ENCODE peak calls at places on chromosome 19, in eight cellular contexts. One of them, this sample, is unnamed.

GRCh38 chr19:34731964-34732363 is 2.1 kb upstream of the ZNF181 start:
- DNase-seq in HCT116: no peak
- DNase-seq in SK-N-SH: no peak
- DNase-seq in PC-9: no peak
- DNase-seq in OCI-LY7: no peak
- DNase-seq in GM23338: no peak
- DNase-seq in PC-3: no peak
- DNase-seq in MM.1S: no peak
- DNase-seq in this sample: no peak

GRCh38 chr19:44692379-44692721 is 6.6 kb upstream of the CEACAM16 start:
- DNase-seq in HCT116: no peak
- DNase-seq in SK-N-SH: no peak
- DNase-seq in GM23338: no peak
- DNase-seq in PC-3: no peak
- DNase-seq in MM.1S: no peak
- DNase-seq in OCI-LY7: no peak
- DNase-seq in PC-9: no peak
- DNase-seq in this sample: no peak

GRCh38 chr19:52993342-52994178 is 20.2 kb upstream of the ERVV-1 start:
- DNase-seq in GM23338: peak; percentile 92
- DNase-seq in PC-9: peak; percentile 91
- DNase-seq in SK-N-SH: peak; percentile 94
- DNase-seq in PC-3: peak; percentile 79
- DNase-seq in OCI-LY7: peak; percentile 84
- DNase-seq in MM.1S: no peak
- DNase-seq in HCT116: peak; percentile 32
- DNase-seq in this sample: peak; percentile 91

GRCh38 chr19:18194554-18195238 is 1.7 kb downstream of the MPV17L2 start:
- DNase-seq in HCT116: no peak
- DNase-seq in PC-3: peak; percentile 33
- DNase-seq in OCI-LY7: peak; percentile 66
- DNase-seq in PC-9: no peak
- DNase-seq in GM23338: peak; percentile 71
- DNase-seq in SK-N-SH: peak; percentile 88
- DNase-seq in MM.1S: no peak
- DNase-seq in this sample: no peak

GRCh38 chr19:13033819-13034611 is 38.7 kb downstream of the NFIX start:
- DNase-seq in MM.1S: peak; percentile 46
- DNase-seq in GM23338: peak; percentile 87
- DNase-seq in PC-9: peak; percentile 69
- DNase-seq in HCT116: peak; percentile 39
- DNase-seq in PC-3: peak; percentile 79
- DNase-seq in SK-N-SH: peak; percentile 77
- DNase-seq in OCI-LY7: peak; percentile 54
- DNase-seq in this sample: peak; percentile 60

GRCh38 chr19:7417671-7418324 is 69.1 kb downstream of the ARHGEF18 start:
- DNase-seq in PC-9: peak; percentile 40
- DNase-seq in OCI-LY7: no peak
- DNase-seq in HCT116: no peak
- DNase-seq in MM.1S: no peak
- DNase-seq in SK-N-SH: no peak
- DNase-seq in PC-3: no peak
- DNase-seq in GM23338: peak; percentile 11
- DNase-seq in this sample: peak; percentile 34

GRCh38 chr19:11324079-11324661 is 15.3 kb downstream of the RAB3D start:
- DNase-seq in PC-9: peak; percentile 83
- DNase-seq in HCT116: no peak
- DNase-seq in OCI-LY7: peak; percentile 31
- DNase-seq in GM23338: no peak
- DNase-seq in SK-N-SH: peak; percentile 91
- DNase-seq in PC-3: peak; percentile 57
- DNase-seq in MM.1S: no peak
- DNase-seq in this sample: peak; percentile 81

GRCh38 chr19:56053596-56053995 is 67.0 kb downstream of the NLRP5 start:
- DNase-seq in MM.1S: no peak
- DNase-seq in GM23338: no peak
- DNase-seq in OCI-LY7: no peak
- DNase-seq in PC-9: no peak
- DNase-seq in PC-3: no peak
- DNase-seq in HCT116: no peak
- DNase-seq in SK-N-SH: no peak
- DNase-seq in this sample: no peak

GRCh38 chr19:16290692-16291091 is 33.9 kb upstream of the KLF2 start:
- DNase-seq in MM.1S: no peak
- DNase-seq in SK-N-SH: no peak
- DNase-seq in GM23338: no peak
- DNase-seq in PC-9: no peak
- DNase-seq in OCI-LY7: no peak
- DNase-seq in PC-3: no peak
- DNase-seq in HCT116: no peak
- DNase-seq in this sample: no peak

GRCh38 chr19:30076751-30077670 is 135.0 kb downstream of the URI1 start:
- DNase-seq in HCT116: no peak
- DNase-seq in SK-N-SH: peak; percentile 26
- DNase-seq in MM.1S: no peak
- DNase-seq in OCI-LY7: no peak
- DNase-seq in PC-3: no peak
- DNase-seq in PC-9: no peak
- DNase-seq in GM23338: no peak
- DNase-seq in this sample: no peak

GRCh38 chr19:40240332-40240731 is 13.8 kb upstream of the CCNP start:
- DNase-seq in MM.1S: no peak
- DNase-seq in OCI-LY7: no peak
- DNase-seq in HCT116: no peak
- DNase-seq in SK-N-SH: no peak
- DNase-seq in PC-9: no peak
- DNase-seq in PC-3: no peak
- DNase-seq in GM23338: no peak
- DNase-seq in this sample: no peak

GRCh38 chr19:32349724-32350475 is 4.5 kb downstream of the ZNF507 start:
- DNase-seq in HCT116: no peak
- DNase-seq in SK-N-SH: no peak
- DNase-seq in GM23338: no peak
- DNase-seq in PC-9: no peak
- DNase-seq in MM.1S: no peak
- DNase-seq in OCI-LY7: no peak
- DNase-seq in PC-3: peak; percentile 45
- DNase-seq in this sample: no peak

GRCh38 chr19:33647146-33647545 is 25.4 kb downstream of the CHST8 start:
- DNase-seq in GM23338: no peak
- DNase-seq in PC-9: no peak
- DNase-seq in SK-N-SH: no peak
- DNase-seq in OCI-LY7: no peak
- DNase-seq in MM.1S: no peak
- DNase-seq in PC-3: no peak
- DNase-seq in HCT116: no peak
- DNase-seq in this sample: no peak

GRCh38 chr19:29489182-29489951 is 36.4 kb upstream of the VSTM2B start:
- DNase-seq in PC-3: no peak
- DNase-seq in SK-N-SH: no peak
- DNase-seq in MM.1S: no peak
- DNase-seq in GM23338: no peak
- DNase-seq in HCT116: no peak
- DNase-seq in PC-9: no peak
- DNase-seq in OCI-LY7: no peak
- DNase-seq in this sample: no peak

GRCh38 chr19:504634-505033 is 2.7 kb upstream of the TPGS1 start:
- DNase-seq in GM23338: no peak
- DNase-seq in SK-N-SH: no peak
- DNase-seq in PC-3: no peak
- DNase-seq in MM.1S: no peak
- DNase-seq in HCT116: no peak
- DNase-seq in PC-9: no peak
- DNase-seq in OCI-LY7: no peak
- DNase-seq in this sample: peak; percentile 3
- H3K9me2 ChIP-seq in GM23338: no peaks in the 10 kb centered on the region
- H3K9me2 ChIP-seq in SK-N-SH: no peaks in the 10 kb centered on the region
- H3K9me2 ChIP-seq in PC-3: no peaks in the 10 kb centered on the region
- H3K9me2 ChIP-seq in MM.1S: no peaks in the 10 kb centered on the region
- H3K9me2 ChIP-seq in HCT116: no peaks in the 10 kb centered on the region
- H3K9me2 ChIP-seq in PC-9: no peaks in the 10 kb centered on the region
- H3K9me2 ChIP-seq in OCI-LY7: no peaks in the 10 kb centered on the region
- H3K9me2 ChIP-seq in this sample: no peaks in the 10 kb centered on the region

DNA sequence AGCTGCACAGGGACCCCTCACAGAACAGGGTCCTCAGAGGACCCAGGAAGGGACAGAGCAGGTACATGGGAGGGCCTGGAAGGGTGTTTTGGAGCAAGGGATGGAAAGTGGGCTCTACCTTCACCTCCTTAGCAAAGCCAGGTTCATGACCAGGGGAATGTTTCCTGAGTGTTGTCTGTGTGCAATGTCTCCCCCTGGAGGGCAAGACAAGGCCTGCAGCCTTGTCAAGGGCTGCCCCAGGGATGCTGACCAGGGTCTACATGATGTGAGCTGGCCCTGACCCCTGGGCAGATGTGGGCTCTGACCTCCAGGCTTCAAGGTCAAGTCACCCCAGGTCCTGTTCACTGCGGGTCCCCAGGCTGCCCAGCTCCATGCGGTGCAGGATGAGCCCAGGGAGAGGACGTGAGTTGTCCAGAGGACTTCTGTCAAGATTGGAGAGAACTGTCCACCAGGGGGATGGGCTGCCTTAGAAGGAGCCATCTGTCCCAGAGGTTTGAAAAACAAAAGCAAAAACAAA is 1.0 kb upstream of the CEACAM1 start:
- DNase-seq in OCI-LY7: peak; percentile 84
- DNase-seq in GM23338: peak; percentile 69
- DNase-seq in HCT116: peak; percentile 31
- DNase-seq in PC-9: peak; percentile 55
- DNase-seq in MM.1S: peak; percentile 38
- DNase-seq in PC-3: peak; percentile 71
- DNase-seq in SK-N-SH: peak; percentile 77
- DNase-seq in this sample: peak; percentile 78
- TF ChIP-seq CTCF in OCI-LY7: peak; percentile 94
- TF ChIP-seq CTCF in GM23338: peak; percentile 93
- TF ChIP-seq CTCF in HCT116: peak; percentile 91
- TF ChIP-seq CTCF in PC-9: peak; percentile 91
- TF ChIP-seq CTCF in MM.1S: peak; percentile 96
- TF ChIP-seq CTCF in PC-3: peak; percentile 84
- TF ChIP-seq CTCF in SK-N-SH: peak; percentile 86
- TF ChIP-seq CTCF in this sample: peak; percentile 82

GRCh38 chr19:19303411-19303810 is 16.9 kb downstream of the SUGP1 start:
- DNase-seq in PC-3: no peak
- DNase-seq in PC-9: no peak
- DNase-seq in OCI-LY7: no peak
- DNase-seq in MM.1S: no peak
- DNase-seq in GM23338: no peak
- DNase-seq in HCT116: no peak
- DNase-seq in SK-N-SH: no peak
- DNase-seq in this sample: no peak
- H3K9me2 ChIP-seq in PC-3: no peaks in the 10 kb centered on the region
- H3K9me2 ChIP-seq in PC-9: no peaks in the 10 kb centered on the region
- H3K9me2 ChIP-seq in OCI-LY7: no peaks in the 10 kb centered on the region
- H3K9me2 ChIP-seq in MM.1S: no peaks in the 10 kb centered on the region
- H3K9me2 ChIP-seq in GM23338: no peaks in the 10 kb centered on the region
- H3K9me2 ChIP-seq in HCT116: no peaks in the 10 kb centered on the region
- H3K9me2 ChIP-seq in SK-N-SH: no peaks in the 10 kb centered on the region
- H3K9me2 ChIP-seq in this sample: no peaks in the 10 kb centered on the region

DNA sequence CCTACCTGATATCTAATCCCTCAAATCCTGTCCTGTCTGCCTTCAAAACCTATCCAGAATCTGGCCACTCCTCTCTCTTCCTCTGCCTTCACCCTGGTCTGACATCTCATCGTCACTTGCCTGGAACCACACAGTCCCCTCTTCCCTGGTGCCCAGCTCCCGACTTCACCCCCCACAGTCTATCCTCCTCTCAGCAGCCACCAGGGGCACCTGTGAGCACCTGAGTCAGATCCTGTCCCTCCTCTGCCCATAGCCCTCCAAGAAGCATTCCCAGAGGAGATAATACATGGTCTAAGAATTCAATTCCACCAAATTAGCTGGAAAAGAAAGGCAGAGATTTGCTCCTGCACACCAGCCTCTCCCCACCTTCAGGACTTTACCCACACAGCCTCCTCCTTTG is 48.9 kb downstream of the ZNRF4 start:
- DNase-seq in HCT116: no peak
- DNase-seq in OCI-LY7: no peak
- DNase-seq in PC-3: peak; percentile 29
- DNase-seq in GM23338: peak; percentile 56
- DNase-seq in MM.1S: no peak
- DNase-seq in PC-9: no peak
- DNase-seq in SK-N-SH: no peak
- DNase-seq in this sample: no peak
- TF ChIP-seq CTCF in HCT116: no peak
- TF ChIP-seq CTCF in OCI-LY7: peak; percentile 49
- TF ChIP-seq CTCF in PC-3: peak; percentile 61
- TF ChIP-seq CTCF in GM23338: peak; percentile 66
- TF ChIP-seq CTCF in MM.1S: peak; percentile 17
- TF ChIP-seq CTCF in PC-9: peak; percentile 45
- TF ChIP-seq CTCF in SK-N-SH: no peak
- TF ChIP-seq CTCF in this sample: no peak